ENCODE peak calls at places on chromosomes 7 and 10, in ten cellular contexts. F, Q, E, A, P, W, T, N, D and X are unnamed samples.

GRCh38 chr10:93947055-93947454 is 46.7 kb upstream of the PLCE1 start:
- DNase-seq in F (no peak), Q (no peak), E (no peak), A (no peak), P (peak; percentile 62), W (no peak), T (no peak), N (no peak), D (no peak), X (peak; percentile 52)

GRCh38 chr7:135076882-135077281 is 71.0 kb upstream of the TMEM140 start:
- DNase-seq in F (no peak), Q (no peak), E (no peak), A (no peak), P (no peak), W (no peak), T (no peak), N (no peak), D (no peak), X (no peak)

GRCh38 chr7:30068117-30068516 is 39.9 kb downstream of the PLEKHA8 start:
- DNase-seq in F (no peak), Q (no peak), E (no peak), A (no peak), P (no peak), W (no peak), T (no peak), N (no peak), D (no peak), X (peak; percentile 78)

GRCh38 chr7:74023037-74023436 is 4.9 kb upstream of the ELN start:
- DNase-seq in F (no peak), Q (peak; percentile 70), E (no peak), A (no peak), P (peak; percentile 98), W (no peak), T (peak; percentile 95), N (no peak), D (no peak), X (no peak)

GRCh38 chr10:89221919-89222318 is 14.8 kb upstream of the CH25H start:
- DNase-seq in F (no peak), Q (no peak), E (no peak), A (no peak), P (no peak), W (no peak), T (no peak), N (no peak), D (no peak), X (no peak)

GRCh38 chr10:78491812-78492211 is 458.1 kb downstream of the RPS24 start:
- DNase-seq in F (no peak), Q (no peak), E (no peak), A (no peak), P (no peak), W (no peak), T (no peak), N (no peak), D (no peak), X (no peak)

GRCh38 chr7:944744-945143 is 9.7 kb downstream of the ADAP1 start:
- DNase-seq in F (no peak), Q (no peak), E (no peak), A (no peak), P (peak; percentile 59), W (no peak), T (no peak), N (no peak), D (no peak), X (no peak)

GRCh38 chr7:158327571-158328180 is 259.9 kb downstream of the PTPRN2 start:
- DNase-seq in F (no peak), Q (no peak), E (no peak), A (no peak), P (peak; percentile 58), W (no peak), T (no peak), N (no peak), D (no peak), X (no peak)

GRCh38 chr10:73898730-73899400 is 12.1 kb upstream of the PLAU start:
- DNase-seq in F (no peak), Q (no peak), E (no peak), A (no peak), P (peak; percentile 51), W (no peak), T (no peak), N (no peak), D (no peak), X (no peak)

GRCh38 chr7:1020849-1021251 is 23.5 kb upstream of the GPR146 start:
- DNase-seq in F (no peak), Q (no peak), E (no peak), A (no peak), P (no peak), W (no peak), T (no peak), N (no peak), D (no peak), X (no peak)

GRCh38 chr10:94108200-94108599 is 114.5 kb downstream of the PLCE1 start:
- DNase-seq in F (no peak), Q (no peak), E (no peak), A (no peak), P (peak; percentile 93), W (no peak), T (no peak), N (no peak), D (no peak), X (peak; percentile 62)

GRCh38 chr10:113356794-113357687 is 195.8 kb upstream of the HABP2 start:
- DNase-seq in F (no peak), Q (no peak), E (no peak), A (no peak), P (no peak), W (no peak), T (no peak), N (no peak), D (no peak), X (no peak)

GRCh38 chr10:67553266-67553665 is 142.7 kb downstream of the CTNNA3 start:
- DNase-seq in F (no peak), Q (no peak), E (no peak), A (no peak), P (no peak), W (no peak), T (no peak), N (no peak), D (no peak), X (no peak)